ENCODE peak calls at places on chromosomes 11 and 22, in five cellular contexts. One of them, this sample, is unnamed.

GRCh38 chr11:45654242-45654641 is 11.2 kb downstream of the CHST1 start:
- DNase-seq in sigmoid colon: peak; percentile 54
- DNase-seq in H1: peak; percentile 32
- DNase-seq in GM12878: no peak
- DNase-seq in spleen: peak; percentile 53
- DNase-seq in this sample: no peak

GRCh38 chr11:57475671-57476222 is 15.4 kb downstream of the RTN4RL2 start:
- DNase-seq in sigmoid colon: no peak
- DNase-seq in H1: no peak
- DNase-seq in GM12878: no peak
- DNase-seq in spleen: no peak
- DNase-seq in this sample: no peak

GRCh38 chr22:48752451-48753380 is 1075.0 kb downstream of the BRD1 start:
- DNase-seq in sigmoid colon: peak; percentile 49
- DNase-seq in H1: peak; percentile 53
- DNase-seq in GM12878: no peak
- DNase-seq in spleen: no peak
- DNase-seq in this sample: no peak

GRCh38 chr22:27705391-27706080 is 96.0 kb downstream of the MN1 start:
- DNase-seq in sigmoid colon: no peak
- DNase-seq in H1: no peak
- DNase-seq in GM12878: no peak
- DNase-seq in spleen: no peak
- DNase-seq in this sample: no peak

GRCh38 chr11:49377978-49378377 is 169.6 kb upstream of the FOLH1 start:
- DNase-seq in sigmoid colon: no peak
- DNase-seq in H1: no peak
- DNase-seq in GM12878: no peak
- DNase-seq in spleen: no peak
- DNase-seq in this sample: no peak

GRCh38 chr11:86559311-86559945 is 113.0 kb downstream of the ME3 start:
- DNase-seq in sigmoid colon: peak; percentile 69
- DNase-seq in H1: no peak
- DNase-seq in GM12878: no peak
- DNase-seq in spleen: no peak
- DNase-seq in this sample: no peak

GRCh38 chr22:39220897-39221850 is 23.6 kb downstream of the PDGFB start:
- DNase-seq in sigmoid colon: peak; percentile 32
- DNase-seq in H1: no peak
- DNase-seq in GM12878: no peak
- DNase-seq in spleen: peak; percentile 44
- DNase-seq in this sample: no peak

GRCh38 chr11:119727523-119728081 is 1.4 kb downstream of the NECTIN1 start:
- DNase-seq in sigmoid colon: no peak
- DNase-seq in H1: peak; percentile 75
- DNase-seq in GM12878: no peak
- DNase-seq in spleen: peak; percentile 90
- DNase-seq in this sample: no peak

GRCh38 chr22:41857160-41857859 is 24.4 kb downstream of the SREBF2 start:
- DNase-seq in sigmoid colon: no peak
- DNase-seq in H1: peak; percentile 63
- DNase-seq in GM12878: peak; percentile 46
- DNase-seq in spleen: no peak
- DNase-seq in this sample: peak; percentile 20

GRCh38 chr11:92830382-92831148 is 138.9 kb upstream of the MTNR1B start:
- DNase-seq in sigmoid colon: no peak
- DNase-seq in H1: no peak
- DNase-seq in GM12878: no peak
- DNase-seq in spleen: no peak
- DNase-seq in this sample: no peak

GRCh38 chr11:102603576-102603975 is 21.6 kb downstream of the MMP20 start:
- DNase-seq in sigmoid colon: no peak
- DNase-seq in H1: no peak
- DNase-seq in GM12878: no peak
- DNase-seq in spleen: no peak
- DNase-seq in this sample: no peak

GRCh38 chr11:106644824-106645223 is 373.5 kb downstream of the GUCY1A2 start:
- DNase-seq in sigmoid colon: no peak
- DNase-seq in H1: no peak
- DNase-seq in GM12878: no peak
- DNase-seq in spleen: no peak
- DNase-seq in this sample: no peak

GRCh38 chr11:122963981-122964380 is 17.7 kb downstream of the BSX start:
- DNase-seq in sigmoid colon: no peak
- DNase-seq in H1: no peak
- DNase-seq in GM12878: no peak
- DNase-seq in spleen: no peak
- DNase-seq in this sample: no peak

GRCh38 chr11:74307409-74307808 is 4.0 kb downstream of the P4HA3 start:
- DNase-seq in sigmoid colon: no peak
- DNase-seq in H1: no peak
- DNase-seq in GM12878: no peak
- DNase-seq in spleen: no peak
- DNase-seq in this sample: no peak

GRCh38 chr22:25896098-25896497 is 154.1 kb downstream of the MYO18B start:
- DNase-seq in sigmoid colon: no peak
- DNase-seq in H1: no peak
- DNase-seq in GM12878: no peak
- DNase-seq in spleen: no peak
- DNase-seq in this sample: no peak

GRCh38 chr11:125350206-125351044 is 145.6 kb downstream of the FEZ1 start:
- DNase-seq in sigmoid colon: no peak
- DNase-seq in H1: no peak
- DNase-seq in GM12878: no peak
- DNase-seq in spleen: peak; percentile 44
- DNase-seq in this sample: no peak

GRCh38 chr11:44858796-44859527 is 91.7 kb downstream of the TP53I11 start:
- DNase-seq in sigmoid colon: peak; percentile 41
- DNase-seq in H1: no peak
- DNase-seq in GM12878: no peak
- DNase-seq in spleen: peak; percentile 33
- DNase-seq in this sample: no peak

GRCh38 chr11:64331569-64332371 is 8.2 kb upstream of the CCDC88B start:
- DNase-seq in sigmoid colon: peak; percentile 76
- DNase-seq in H1: peak; percentile 76
- DNase-seq in GM12878: peak; percentile 80
- DNase-seq in spleen: peak; percentile 92
- DNase-seq in this sample: peak; percentile 80

GRCh38 chr11:2268911-2269600 is 1.3 kb downstream of the ASCL2 start:
- DNase-seq in sigmoid colon: no peak
- DNase-seq in H1: peak; percentile 71
- DNase-seq in GM12878: no peak
- DNase-seq in spleen: peak; percentile 91
- DNase-seq in this sample: no peak

GRCh38 chr11:2271077-2271326 is 614 bp upstream of the ASCL2 start:
- DNase-seq in sigmoid colon: peak; percentile 62
- DNase-seq in H1: peak; percentile 58
- DNase-seq in GM12878: no peak
- DNase-seq in spleen: peak; percentile 88
- DNase-seq in this sample: no peak

GRCh38 chr11:2270322-2271076 is at the start of gene ASCL2:
- DNase-seq in sigmoid colon: no peak
- DNase-seq in H1: no peak
- DNase-seq in GM12878: no peak
- DNase-seq in spleen: peak; percentile 78
- DNase-seq in this sample: no peak

GRCh38 chr11:2267871-2268825 is 2.2 kb downstream of the ASCL2 start:
- DNase-seq in sigmoid colon: no peak
- DNase-seq in H1: no peak
- DNase-seq in GM12878: no peak
- DNase-seq in spleen: no peak
- DNase-seq in this sample: no peak

DNA sequence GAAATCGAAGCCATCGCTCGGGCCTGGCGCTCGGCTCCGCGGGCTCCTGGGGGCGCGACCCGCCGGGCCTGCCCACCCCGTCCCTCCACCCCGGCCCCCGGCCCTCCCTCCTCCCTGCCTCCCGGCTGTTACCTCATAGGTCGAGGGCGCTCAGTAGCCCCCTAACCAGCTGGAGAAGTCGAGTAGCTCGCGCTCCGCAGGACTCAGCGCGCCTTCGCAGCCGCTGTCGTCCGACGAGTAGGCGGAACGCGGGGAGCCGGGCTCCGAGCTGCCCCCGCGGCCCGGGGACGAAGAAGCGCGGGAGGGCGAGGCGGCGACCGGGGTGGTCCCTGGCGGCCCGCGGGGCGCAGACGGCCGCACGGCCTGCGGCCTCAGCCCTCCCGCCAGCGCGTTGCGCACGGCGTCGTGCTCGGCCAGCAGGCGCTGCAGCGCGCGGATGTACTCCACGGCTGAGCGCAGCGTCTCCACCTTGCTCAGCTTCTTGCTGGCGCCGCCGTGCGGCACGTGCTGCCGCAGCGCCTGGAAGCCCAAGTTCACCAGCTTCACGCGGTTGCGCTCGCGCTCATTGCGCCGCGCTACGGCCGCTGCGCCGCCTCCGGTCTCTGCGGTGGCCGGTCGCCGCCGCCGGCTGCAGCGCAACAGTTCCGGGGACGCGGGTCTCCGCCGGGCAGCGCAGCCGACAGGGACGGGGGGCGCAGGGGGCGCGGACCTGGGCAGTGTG is 627 bp downstream of the ASCL2 start:
- DNase-seq in sigmoid colon: no peak
- DNase-seq in H1: peak; percentile 76
- DNase-seq in GM12878: no peak
- DNase-seq in spleen: peak; percentile 90
- DNase-seq in this sample: no peak
- H3K27ac ChIP-seq in sigmoid colon: peak overlapping the region; percentile 14
- H3K27ac ChIP-seq in H1: no peak overlapping the region
- H3K27ac ChIP-seq in GM12878: no peak overlapping the region
- H3K27ac ChIP-seq in spleen: peak overlapping the region; percentile 86
- H3K27ac ChIP-seq in this sample: no peak overlapping the region

DNA sequence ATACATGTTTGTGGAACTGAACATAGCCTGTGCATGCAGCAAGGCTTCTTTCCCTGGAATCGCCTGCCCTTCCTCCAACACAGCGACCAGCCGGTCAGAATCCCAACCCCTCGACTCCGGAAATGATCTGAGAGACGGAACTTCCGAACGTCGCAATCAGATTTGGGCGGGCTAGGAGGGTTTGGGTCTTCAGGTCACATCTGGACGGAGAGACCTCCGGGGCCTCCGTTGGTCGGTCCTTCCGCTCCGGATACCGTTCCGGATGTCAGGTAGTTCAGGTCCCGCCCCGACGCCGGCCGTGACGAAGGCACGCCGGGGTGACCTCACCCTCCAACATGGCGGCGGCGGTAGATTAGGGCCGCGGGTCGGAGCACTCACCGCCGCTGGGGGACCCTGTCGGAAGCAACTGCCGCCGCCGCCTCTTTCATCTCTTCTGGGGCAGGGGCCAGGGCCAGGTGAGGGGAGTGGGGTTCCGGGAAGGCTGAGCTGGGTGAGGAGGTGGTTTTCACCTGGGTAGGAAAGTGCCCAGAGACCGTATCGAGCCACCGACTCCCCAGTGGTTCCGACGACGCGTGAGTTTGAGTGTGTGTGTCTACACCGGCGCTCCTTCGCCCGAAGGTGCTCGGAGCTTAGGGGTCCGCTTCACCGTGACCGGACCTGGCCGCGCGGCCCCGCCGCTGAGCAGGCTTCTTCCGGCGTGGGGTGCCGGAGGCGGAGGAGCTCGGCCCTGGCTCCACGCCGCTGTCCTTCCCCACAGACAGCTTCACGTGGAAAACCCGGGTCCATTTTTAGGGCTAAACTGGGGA is at the start of gene BCL2L13:
- DNase-seq in sigmoid colon: peak; percentile 96
- DNase-seq in H1: peak; percentile 95
- DNase-seq in GM12878: peak; percentile 57
- DNase-seq in spleen: peak; percentile 98
- DNase-seq in this sample: peak; percentile 45
- TF ChIP-seq CTCF in sigmoid colon: no peak
- TF ChIP-seq CTCF in H1: no peak
- TF ChIP-seq CTCF in GM12878: no peak
- TF ChIP-seq CTCF in spleen: no peak
- TF ChIP-seq CTCF in this sample: no peak

DNA sequence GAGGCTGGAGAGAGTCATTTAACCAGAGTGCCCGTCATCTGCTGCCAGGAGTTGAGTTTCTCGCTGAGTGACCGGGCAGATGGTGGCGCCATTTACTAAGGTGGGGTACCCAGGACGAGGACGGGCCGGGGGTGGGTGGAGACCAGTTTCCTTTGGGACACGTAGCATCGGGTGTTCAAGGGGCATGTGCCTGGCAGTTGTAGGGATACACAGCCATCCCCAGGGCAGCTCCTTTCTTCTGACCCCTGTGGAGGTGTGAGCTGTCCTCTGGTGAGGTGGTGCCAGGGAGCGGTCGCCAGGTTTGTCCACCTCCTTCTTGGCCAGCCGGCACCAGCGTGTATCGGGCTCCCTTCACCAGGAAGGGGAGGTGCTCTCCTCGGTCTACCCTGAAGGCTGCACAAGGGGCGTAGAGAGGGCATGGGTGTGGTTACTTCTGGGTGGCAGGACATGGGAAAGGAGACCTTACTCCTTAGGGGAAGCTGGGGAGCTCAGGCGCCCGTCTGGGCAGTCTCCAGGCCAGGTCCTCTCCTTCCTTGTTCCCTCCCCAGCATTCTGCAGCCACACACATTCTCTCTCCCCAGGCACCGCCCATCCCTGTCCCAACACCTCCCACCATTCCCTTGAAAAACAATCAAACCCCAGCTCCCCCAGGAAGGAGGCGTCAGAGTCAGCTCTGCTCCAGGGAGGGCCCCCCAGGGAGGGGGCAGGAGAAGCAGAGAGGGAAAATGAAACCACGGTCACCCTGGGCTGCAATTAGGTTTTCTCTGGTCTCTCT is 10.3 kb upstream of the MB start:
- DNase-seq in sigmoid colon: peak; percentile 93
- DNase-seq in H1: peak; percentile 81
- DNase-seq in GM12878: no peak
- DNase-seq in spleen: no peak
- DNase-seq in this sample: peak; percentile 59
- TF ChIP-seq POLR2AphosphoS5 in sigmoid colon: peak; percentile 45
- TF ChIP-seq POLR2AphosphoS5 in H1: no peak
- TF ChIP-seq POLR2AphosphoS5 in GM12878: no peak
- TF ChIP-seq POLR2AphosphoS5 in spleen: peak; percentile 23
- TF ChIP-seq POLR2AphosphoS5 in this sample: no peak

DNA sequence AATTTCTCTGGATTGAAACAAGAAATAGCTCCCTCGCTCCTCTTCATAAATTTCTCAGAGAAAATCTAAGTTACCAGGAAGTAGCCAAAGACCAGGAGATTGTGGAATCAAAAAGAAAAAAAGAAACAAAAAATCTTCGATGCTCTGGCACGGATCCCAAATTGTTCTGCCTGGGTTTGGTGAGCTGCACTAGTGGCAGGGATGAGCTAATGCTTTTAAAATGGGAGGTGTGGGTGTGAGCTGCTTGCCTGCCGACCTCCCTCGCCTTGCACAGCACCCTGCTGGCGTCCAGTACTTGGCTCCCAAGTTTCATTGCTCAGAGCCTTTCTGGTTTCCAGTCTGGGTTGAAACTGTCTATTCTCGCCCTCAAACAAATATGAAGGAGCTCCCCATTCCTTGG is 2.5 kb downstream of the TIMP3 start:
- DNase-seq in sigmoid colon: no peak
- DNase-seq in H1: no peak
- DNase-seq in GM12878: no peak
- DNase-seq in spleen: no peak
- DNase-seq in this sample: no peak
- H3K27ac ChIP-seq in sigmoid colon: peak overlapping the region; percentile 94
- H3K27ac ChIP-seq in H1: no peak overlapping the region
- H3K27ac ChIP-seq in GM12878: no peak overlapping the region
- H3K27ac ChIP-seq in spleen: peak overlapping the region; percentile 81
- H3K27ac ChIP-seq in this sample: no peak overlapping the region